ENCODE peak calls at places on chromosomes 6 and 20, in six cellular contexts. D is naive thymus-derived CD8-positive, alpha-beta T cell; O is astrocyte; Z is NCI-H2081; S is type B pancreatic cell; I is HTR-8/SVneo. W is an unnamed sample.

GRCh38 chr20:57783196-57783595 is 73.4 kb upstream of the PMEPA1 start:
- DNase-seq in D (no peak), O (no peak), I (no peak), Z (no peak), S (no peak), W (no peak)

GRCh38 chr6:5401845-5402738 is 140.8 kb downstream of the FARS2 start:
- DNase-seq in S (no peak), O (no peak), I (no peak), D (no peak), Z (no peak), W (peak; percentile 15)

GRCh38 chr6:109824105-109824504 is 133.0 kb downstream of the FIG4 start:
- DNase-seq in D (no peak), I (no peak), S (no peak), O (no peak), Z (no peak), W (no peak)

GRCh38 chr6:66051812-66052211 is 344.8 kb upstream of the EYS start:
- DNase-seq in D (no peak), Z (no peak), I (no peak), S (no peak), O (no peak), W (no peak)

GRCh38 chr6:30646450-30647038 is 389 bp upstream of the C6orf136 start:
- DNase-seq in Z (no peak), D (peak; percentile 94), S (no peak), I (no peak), O (no peak), W (no peak)

GRCh38 chr20:51533291-51534172 is 9.0 kb downstream of the NFATC2 start:
- DNase-seq in S (no peak), Z (no peak), D (no peak), O (peak; percentile 57), I (peak; percentile 63), W (peak; percentile 90)

GRCh38 chr6:89311853-89312531 is 3.1 kb downstream of the GABRR2 start:
- DNase-seq in Z (peak; percentile 45), S (no peak), D (no peak), O (peak; percentile 69), I (no peak), W (no peak)

GRCh38 chr6:2231438-2231837 is 14.0 kb downstream of the GMDS start:
- DNase-seq in Z (no peak), I (no peak), O (peak; percentile 60), D (no peak), S (no peak), W (no peak)

GRCh38 chr20:671252-672030 is 4.2 kb downstream of the SCRT2 start:
- DNase-seq in D (no peak), O (no peak), Z (no peak), I (no peak), S (no peak), W (no peak)

GRCh38 chr6:96065211-96065610 is 49.4 kb downstream of the FUT9 start:
- DNase-seq in Z (no peak), D (no peak), O (no peak), S (no peak), I (no peak), W (no peak)

GRCh38 chr6:77040566-77041195 is 422.6 kb downstream of the HTR1B start:
- DNase-seq in S (no peak), Z (no peak), D (no peak), O (peak; percentile 2), I (no peak), W (no peak)

GRCh38 chr20:19522080-19522801 is 235.8 kb upstream of the RIN2 start:
- DNase-seq in I (no peak), S (no peak), Z (no peak), O (no peak), D (no peak), W (no peak)

GRCh38 chr6:144840619-144841018 is 555.5 kb downstream of the UTRN start:
- DNase-seq in Z (peak; percentile 75), S (no peak), O (no peak), I (no peak), D (no peak), W (no peak)

W was measured in HS-5.